ENCODE peak calls at places on chromosome 7, in four cellular contexts. N is heart right ventricle, M is heart left ventricle, E is psoas muscle. C is an unnamed sample. For H3K4me1, the result is how much of the 10 kb centered on the place peaks cover.

GRCh38 chr7:52168085-52168484 is 851.5 kb upstream of the COBL start:
- DNase-seq in E (no peak), N (no peak), M (no peak), C (no peak)

GRCh38 chr7:50273870-50274269 is 30.6 kb upstream of the IKZF1 start:
- DNase-seq in N (no peak), E (no peak), M (no peak), C (no peak)

GRCh38 chr7:138564365-138564764 is 104.3 kb downstream of the TRIM24 start:
- DNase-seq in N (no peak), E (peak), M (no peak), C (no peak)

GRCh38 chr7:45268013-45268412 is 110.4 kb downstream of the RAMP3 start:
- DNase-seq in M (no peak), E (no peak), N (no peak), C (no peak)

GRCh38 chr7:155470686-155471638 is 13.0 kb downstream of the EN2 start:
- DNase-seq in N (no peak), M (no peak), E (no peak), C (no peak)

GRCh38 chr7:84950836-84951235 is 236.0 kb downstream of the SEMA3D start:
- DNase-seq in E (no peak), M (no peak), N (no peak), C (no peak)

GRCh38 chr7:30625283-30625682 is 30.6 kb downstream of the GARS1 start:
- DNase-seq in E (no peak), N (no peak), M (no peak), C (no peak)

GRCh38 chr7:148979827-148980226 is 48.5 kb downstream of the PDIA4 start:
- DNase-seq in M (no peak), N (no peak), E (peak), C (no peak)

DNA sequence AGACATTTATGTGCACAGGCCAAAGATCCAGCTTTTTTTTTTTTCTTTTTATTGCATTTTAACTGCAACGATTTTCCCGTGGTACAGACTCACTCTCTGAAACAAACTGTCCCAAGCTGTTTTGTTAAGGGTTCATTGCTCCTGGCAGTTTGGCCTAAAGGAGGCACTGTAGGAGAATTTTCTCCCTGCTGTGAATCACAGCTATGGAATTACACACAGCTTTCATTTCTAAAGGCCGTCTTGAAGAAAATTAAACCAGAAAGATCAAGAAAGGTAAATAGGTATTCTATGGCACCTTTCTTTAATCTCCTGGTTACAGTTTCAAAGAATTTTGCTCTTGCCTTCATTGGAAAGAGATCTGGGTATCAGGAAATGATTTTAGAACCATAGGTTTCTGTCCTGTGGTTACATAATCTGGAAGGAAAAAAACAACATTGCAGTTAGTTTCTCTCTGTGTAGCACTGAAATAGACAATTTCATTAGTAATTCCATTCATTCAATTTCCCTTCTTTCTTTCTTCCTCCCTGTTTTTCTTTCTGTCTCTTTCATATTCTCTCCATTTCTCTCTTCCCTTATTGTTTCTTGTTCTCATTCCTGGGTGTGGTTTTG is 51.2 kb downstream of the PDK4 start:
- DNase-seq in N (peak), M (no peak), E (no peak), C (no peak)
- H3K4me1 ChIP-seq in N (half or more), M (under half), E (half or more), C (half or more)

GRCh38 chr7:26156454-26157365 is 4.7 kb downstream of the NFE2L3 start:
- DNase-seq in M (no peak), N (no peak), E (no peak), C (no peak)

GRCh38 chr7:26157520-26158105 is 5.6 kb downstream of the NFE2L3 start:
- DNase-seq in E (no peak), N (no peak), M (no peak), C (no peak)

GRCh38 chr7:26153823-26154783 is 2.1 kb downstream of the NFE2L3 start:
- DNase-seq in N (peak), M (no peak), E (no peak), C (no peak)

GRCh38 chr7:26153246-26153822 is 1.3 kb downstream of the NFE2L3 start:
- DNase-seq in E (no peak), M (no peak), N (no peak), C (no peak)

GRCh38 chr7:26155531-26156375 is 3.8 kb downstream of the NFE2L3 start:
- DNase-seq in M (no peak), E (no peak), N (no peak), C (no peak)
- H3K4me1 ChIP-seq in M (under half), E (under half), N (under half), C (under half)

GRCh38 chr7:28069788-28070187 is 110.8 kb downstream of the JAZF1 start:
- DNase-seq in M (no peak), N (peak), E (peak), C (peak)
- H3K4me1 ChIP-seq in M (under half), N (under half), E (under half), C (under half)

GRCh38 chr7:105009667-105010537 is 4.1 kb upstream of the KMT2E start:
- DNase-seq in E (no peak), M (no peak), N (no peak), C (no peak)

GRCh38 chr7:105010538-105011523 is 3.2 kb upstream of the KMT2E start:
- DNase-seq in N (no peak), M (no peak), E (no peak), C (no peak)

GRCh38 chr7:105003875-105004510 is 10.0 kb upstream of the KMT2E start:
- DNase-seq in M (no peak), E (no peak), N (no peak), C (no peak)

GRCh38 chr7:105006367-105007139 is 7.5 kb upstream of the KMT2E start:
- DNase-seq in M (no peak), E (no peak), N (no peak), C (no peak)

GRCh38 chr7:105007298-105007697 is 6.7 kb upstream of the KMT2E start:
- DNase-seq in M (no peak), N (no peak), E (no peak), C (no peak)
- H3K4me1 ChIP-seq in M (half or more), N (half or more), E (half or more), C (half or more)

GRCh38 chr7:80635998-80636397 is 2.4 kb upstream of the CD36 start:
- DNase-seq in M (no peak), N (no peak), E (no peak), C (no peak)

GRCh38 chr7:80635533-80635932 is 2.9 kb upstream of the CD36 start:
- DNase-seq in N (no peak), E (no peak), M (no peak), C (no peak)

GRCh38 chr7:80636709-80637108 is 1.7 kb upstream of the CD36 start:
- DNase-seq in M (no peak), E (no peak), N (no peak), C (no peak)

GRCh38 chr7:80637453-80637852 is 989 bp upstream of the CD36 start:
- DNase-seq in E (no peak), N (no peak), M (no peak), C (no peak)

DNA sequence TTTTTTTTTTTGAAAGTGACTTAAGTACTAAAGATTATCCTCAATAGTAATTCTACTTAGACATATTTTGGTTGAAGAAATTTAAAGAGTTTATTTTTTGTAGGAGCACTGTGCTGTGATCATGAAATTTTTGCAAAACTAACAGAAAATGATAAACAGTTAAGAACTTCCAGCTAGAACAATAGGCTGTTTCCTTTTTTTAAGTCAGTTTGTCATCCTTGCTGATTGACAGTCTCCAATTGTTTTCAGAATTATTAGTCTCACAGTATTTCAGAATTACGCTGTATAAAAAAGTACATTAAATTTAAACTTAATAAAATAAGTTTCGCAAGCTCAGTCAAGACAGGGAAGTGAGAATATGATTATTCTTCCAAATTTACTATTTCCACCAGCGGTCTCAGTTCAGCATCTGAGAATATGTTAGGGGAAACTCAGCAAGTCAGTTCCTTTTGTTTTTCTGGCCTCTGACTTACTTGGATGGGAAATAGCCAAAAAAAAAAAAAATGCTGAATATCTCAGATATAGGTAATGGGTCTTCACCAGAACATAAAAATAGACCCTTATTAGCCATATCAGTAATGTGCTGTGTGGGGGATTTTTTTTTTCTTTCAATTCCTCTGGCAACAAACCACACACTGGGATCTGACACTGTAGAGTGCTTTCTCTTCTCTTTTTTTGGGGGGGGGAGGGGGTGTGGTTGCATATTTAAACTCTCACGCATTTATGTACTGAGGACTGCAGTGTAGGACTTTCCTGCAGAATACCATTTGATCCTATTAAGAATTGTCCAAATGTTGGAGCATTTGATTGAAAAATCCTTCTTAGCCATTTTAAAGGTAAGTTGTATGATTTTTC is at the start of gene CD36:
- DNase-seq in M (no peak), E (no peak), N (peak), C (no peak)
- H3K4me1 ChIP-seq in M (under half), E (under half), N (half or more), C (half or more)

GRCh38 chr7:97270280-97270679 is 152.8 kb downstream of the SDHAF3 start:
- DNase-seq in N (no peak), M (no peak), E (no peak), C (no peak)
- H3K4me1 ChIP-seq in N (under half), M (under half), E (under half), C (under half)

GRCh38 chr7:130989006-130989795 is 255.2 kb upstream of the KLF14 start:
- DNase-seq in N (no peak), M (no peak), E (no peak), C (no peak)

GRCh38 chr7:130990178-130990832 is 256.3 kb upstream of the KLF14 start:
- DNase-seq in E (no peak), M (no peak), N (no peak), C (peak)

GRCh38 chr7:130987092-130987491 is 253.1 kb upstream of the KLF14 start:
- DNase-seq in E (no peak), M (no peak), N (no peak), C (no peak)

GRCh38 chr7:130986271-130986690 is 252.3 kb upstream of the KLF14 start:
- DNase-seq in N (peak), E (no peak), M (no peak), C (no peak)

DNA sequence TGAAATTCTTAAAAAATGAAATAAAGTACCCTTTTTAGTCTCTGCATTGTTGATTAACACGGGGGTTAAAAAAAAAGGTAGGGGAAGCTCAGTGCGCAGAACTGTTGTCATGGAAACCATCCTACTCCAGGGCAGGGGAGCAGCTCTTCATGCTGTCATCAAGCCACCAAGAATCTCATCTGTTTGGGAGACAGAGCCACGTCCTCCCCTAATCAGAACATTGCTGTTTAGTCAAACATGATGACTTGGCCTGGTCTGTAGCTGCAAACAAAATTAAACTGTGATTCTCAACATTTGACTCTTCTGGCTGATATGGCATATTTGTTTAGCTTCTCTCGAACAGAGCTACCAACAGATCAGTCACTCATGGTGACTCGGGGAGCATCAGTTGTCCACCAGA is 254.4 kb upstream of the KLF14 start:
- DNase-seq in N (no peak), E (no peak), M (no peak), C (no peak)
- H3K4me1 ChIP-seq in N (half or more), E (half or more), M (half or more), C (half or more)

GRCh38 chr7:120587281-120587680 is 270.7 kb downstream of the TSPAN12 start:
- DNase-seq in N (no peak), E (no peak), M (no peak), C (no peak)
- H3K4me1 ChIP-seq in N (under half), E (under half), M (under half), C (under half)

GRCh38 chr7:66142334-66142733 is 27.7 kb downstream of the CRCP start:
- DNase-seq in N (no peak), M (no peak), E (no peak), C (no peak)

GRCh38 chr7:66143876-66144332 is 29.3 kb downstream of the CRCP start:
- DNase-seq in N (no peak), E (no peak), M (no peak), C (no peak)

GRCh38 chr7:66142996-66143395 is 28.3 kb downstream of the CRCP start:
- DNase-seq in N (no peak), M (no peak), E (no peak), C (no peak)

GRCh38 chr7:66138994-66139752 is 24.5 kb downstream of the CRCP start:
- DNase-seq in M (no peak), N (no peak), E (no peak), C (no peak)

DNA sequence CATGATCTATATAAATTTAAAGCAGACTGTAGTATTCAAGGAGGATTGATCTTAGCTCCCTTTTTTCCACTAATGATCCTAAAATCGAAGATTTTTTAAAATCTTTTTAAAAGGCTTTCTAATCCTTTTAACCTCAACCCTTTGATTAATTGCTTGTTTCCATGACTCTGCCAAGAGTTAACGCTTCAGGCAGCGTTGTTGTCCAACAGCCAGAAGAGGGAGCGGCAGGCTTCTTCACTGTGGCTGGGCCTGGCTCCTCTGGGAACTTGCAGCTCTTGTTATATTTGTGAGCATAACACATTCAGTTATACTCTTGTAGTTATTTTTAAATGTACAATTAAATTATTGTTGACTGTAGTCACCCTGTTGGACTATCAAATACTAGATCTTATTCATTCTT is 26.3 kb downstream of the CRCP start:
- DNase-seq in E (peak), M (peak), N (peak), C (peak)
- H3K4me1 ChIP-seq in E (under half), M (under half), N (under half), C (under half)

C was measured in lower lobe of right lung.